ENCODE peak calls at places on chromosomes 3 and 15, in nine cellular contexts. T is fibroblast of mammary gland; N is stimulated activated CD8-positive, alpha-beta memory T cell treated with anti-CD3 and anti-CD28 coated beads, Interleukin-4, amount 100 ng/mL, for 1 hour; W is cardiac muscle cell; Y is PC-3; V is stimulated activated CD4-positive, alpha-beta T cell treated with anti-CD3 and anti-CD28 coated beads, Interleukin-1b, Interleukin-23, amount 100 ng/mL, for 48 hours; J is stomach; C is HFFc6; F is activated CD4-positive, alpha-beta T cell treated with anti-CD3 and anti-CD28 coated beads, Interleukin-2, amount 10 ng/mL, durations not matched to agents 7 days and 5 days. Q is an unnamed sample.

GRCh38 chr3:78277793-78278192 is 1237.9 kb downstream of the ROBO2 start:
- DNase-seq in V (no peak), C (no peak), Y (no peak), W (no peak), J (no peak), N (no peak), F (no peak), T (no peak), Q (no peak)

GRCh38 chr3:48128779-48129178 is 59.4 kb downstream of the CDC25A start:
- DNase-seq in W (no peak), F (no peak), J (no peak), N (no peak), V (no peak), T (no peak), Y (no peak), C (no peak), Q (no peak)

GRCh38 chr3:5136619-5137429 is 14.7 kb downstream of the ARL8B start:
- DNase-seq in T (peak), V (no peak), C (peak), F (peak), J (no peak), W (peak), Y (peak), N (no peak), Q (no peak)

GRCh38 chr3:39277893-39278615 is 1.8 kb downstream of the CX3CR1 start:
- DNase-seq in V (no peak), C (no peak), F (no peak), Y (no peak), W (no peak), T (no peak), J (no peak), N (no peak), Q (no peak)

GRCh38 chr3:66478923-66479322 is 21.9 kb downstream of the LRIG1 start:
- DNase-seq in V (no peak), F (no peak), W (no peak), C (no peak), Y (no peak), N (no peak), T (no peak), J (no peak), Q (no peak)

GRCh38 chr3:170999737-171000242 is 26.7 kb downstream of the SLC2A2 start:
- DNase-seq in C (peak), W (no peak), J (no peak), T (peak), V (no peak), N (no peak), F (no peak), Y (peak), Q (no peak)

GRCh38 chr3:84836961-84837360 is 121.8 kb upstream of the CADM2 start:
- DNase-seq in J (peak), C (no peak), V (no peak), T (no peak), F (no peak), N (no peak), Y (peak), W (peak), Q (no peak)

GRCh38 chr3:126654571-126655393 is at the start of gene TXNRD3:
- DNase-seq in V (peak), W (peak), F (peak), T (peak), N (peak), Y (peak), C (peak), J (peak), Q (peak)

GRCh38 chr3:42632146-42632545 is 21.4 kb upstream of the ZBTB47 start:
- DNase-seq in F (no peak), Y (no peak), V (no peak), J (no peak), W (no peak), C (no peak), N (no peak), T (peak), Q (no peak)

GRCh38 chr3:27641888-27642601 is 80.1 kb downstream of the EOMES start:
- DNase-seq in C (no peak), J (no peak), W (no peak), V (no peak), N (no peak), Y (no peak), F (no peak), T (no peak), Q (no peak)

GRCh38 chr15:92077353-92078080 is 224.0 kb downstream of the SLCO3A1 start:
- DNase-seq in C (peak), J (peak), W (peak), N (no peak), V (peak), T (peak), F (peak), Y (peak), Q (peak)

GRCh38 chr3:132047209-132047608 is 12.4 kb upstream of the CPNE4 start:
- DNase-seq in V (no peak), Y (no peak), W (no peak), N (no peak), C (no peak), T (peak), J (no peak), F (no peak), Q (no peak)

GRCh38 chr3:171122212-171122611 is 95.7 kb upstream of the SLC2A2 start:
- DNase-seq in W (peak), Y (no peak), N (no peak), F (no peak), V (no peak), C (no peak), J (no peak), T (no peak), Q (no peak)

GRCh38 chr3:141767062-141767461 is 3.9 kb downstream of the GRK7 start:
- DNase-seq in T (no peak), F (no peak), N (no peak), V (no peak), W (no peak), C (no peak), Y (no peak), J (no peak), Q (no peak)

GRCh38 chr3:87437765-87438164 is 161.4 kb upstream of the POU1F1 start:
- DNase-seq in N (no peak), V (no peak), Y (peak), J (no peak), F (no peak), T (no peak), W (no peak), C (peak), Q (no peak)

GRCh38 chr3:67109651-67110204 is 111.6 kb downstream of the KBTBD8 start:
- DNase-seq in W (peak), N (no peak), J (no peak), Y (peak), T (peak), C (peak), V (no peak), F (no peak), Q (no peak)

GRCh38 chr3:177966493-177966892 is 569.7 kb upstream of the KCNMB2 start:
- DNase-seq in T (no peak), C (no peak), W (no peak), V (no peak), N (no peak), J (no peak), Y (no peak), F (no peak), Q (no peak)

GRCh38 chr3:115676336-115676735 is 53.0 kb downstream of the GAP43 start:
- DNase-seq in C (no peak), F (no peak), N (no peak), J (no peak), Y (no peak), V (no peak), T (no peak), W (no peak), Q (no peak)

GRCh38 chr3:172808969-172809546 is 58.5 kb downstream of the ECT2 start:
- DNase-seq in J (no peak), T (peak), F (no peak), Y (peak), C (peak), V (no peak), W (peak), N (no peak), Q (no peak)

GRCh38 chr3:187274977-187275338 is 16.6 kb downstream of the MASP1 start:
- DNase-seq in J (no peak), V (no peak), C (no peak), F (no peak), W (no peak), N (no peak), T (no peak), Y (peak), Q (no peak)

GRCh38 chr3:2156244-2156847 is 57.7 kb downstream of the CNTN4 start:
- DNase-seq in C (no peak), N (no peak), J (no peak), F (peak), V (peak), Y (peak), T (peak), W (peak), Q (no peak)

GRCh38 chr15:75661041-75661778 is 13.5 kb downstream of the SNX33 start:
- DNase-seq in F (no peak), C (peak), V (no peak), Y (peak), T (peak), W (no peak), J (peak), N (no peak), Q (peak)

GRCh38 chr3:194395767-194396527 is 3.1 kb downstream of the GP5 start:
- DNase-seq in W (peak), N (no peak), T (peak), C (no peak), Y (no peak), F (peak), V (peak), J (no peak), Q (no peak)

GRCh38 chr3:153244961-153245360 is 82.9 kb downstream of the RAP2B start:
- DNase-seq in T (peak), F (no peak), W (no peak), N (no peak), C (peak), J (no peak), V (no peak), Y (no peak), Q (peak)

GRCh38 chr3:190504354-190505125 is 9.3 kb upstream of the IL1RAP start:
- DNase-seq in J (no peak), F (no peak), Y (no peak), T (peak), N (no peak), W (peak), V (no peak), C (no peak), Q (no peak)

GRCh38 chr3:12835005-12835665 is 6.2 kb downstream of the RPL32 start:
- DNase-seq in J (no peak), N (no peak), F (no peak), T (no peak), V (no peak), Y (no peak), W (no peak), C (no peak), Q (no peak)